ENCODE peak calls at places on chromosomes 4 and X, in five cellular contexts. One of them, this sample, is unnamed.
A peak's percentile ranks its signal among the peaks of the same experiment; 100 is the strongest.

GRCh38 chrX:54427837-54428424 is 12.3 kb upstream of the TSR2 start:
- DNase-seq in thoracic aorta: no peak
- DNase-seq in left lung: no peak
- DNase-seq in aorta: no peak
- DNase-seq in neuronal stem cell: no peak
- DNase-seq in this sample: no peak

GRCh38 chr4:55475394-55476243 is 71.1 kb downstream of the CLOCK start:
- DNase-seq in thoracic aorta: no peak
- DNase-seq in left lung: no peak
- DNase-seq in aorta: no peak
- DNase-seq in neuronal stem cell: no peak
- DNase-seq in this sample: no peak

GRCh38 chrX:119669424-119670037 is 23.4 kb downstream of the SEPTIN6 start:
- DNase-seq in thoracic aorta: no peak
- DNase-seq in left lung: no peak
- DNase-seq in aorta: no peak
- DNase-seq in neuronal stem cell: no peak
- DNase-seq in this sample: peak; percentile 80

GRCh38 chr4:113288691-113289090 is 239.2 kb downstream of the ANK2 start:
- DNase-seq in thoracic aorta: no peak
- DNase-seq in left lung: no peak
- DNase-seq in aorta: no peak
- DNase-seq in neuronal stem cell: no peak
- DNase-seq in this sample: no peak

GRCh38 chrX:108268434-108269080 is 169.7 kb downstream of the COL4A6 start:
- DNase-seq in thoracic aorta: no peak
- DNase-seq in left lung: no peak
- DNase-seq in aorta: no peak
- DNase-seq in neuronal stem cell: no peak
- DNase-seq in this sample: no peak

GRCh38 chr4:182862921-182863320 is 54.3 kb downstream of the DCTD start:
- DNase-seq in thoracic aorta: no peak
- DNase-seq in left lung: peak; percentile 84
- DNase-seq in aorta: peak; percentile 47
- DNase-seq in neuronal stem cell: no peak
- DNase-seq in this sample: no peak

GRCh38 chr4:137946423-137946822 is 295.7 kb downstream of the SLC7A11 start:
- DNase-seq in thoracic aorta: no peak
- DNase-seq in left lung: no peak
- DNase-seq in aorta: no peak
- DNase-seq in neuronal stem cell: no peak
- DNase-seq in this sample: no peak

GRCh38 chr4:139453041-139453370 is 915 bp upstream of the RAB33B start:
- DNase-seq in thoracic aorta: no peak
- DNase-seq in left lung: no peak
- DNase-seq in aorta: no peak
- DNase-seq in neuronal stem cell: no peak
- DNase-seq in this sample: no peak

GRCh38 chr4:171650543-171650942 is 162.7 kb upstream of the GALNTL6 start:
- DNase-seq in thoracic aorta: no peak
- DNase-seq in left lung: no peak
- DNase-seq in aorta: no peak
- DNase-seq in neuronal stem cell: no peak
- DNase-seq in this sample: peak; percentile 31

GRCh38 chrX:110161361-110161686 is 156.6 kb downstream of the AMMECR1 start:
- DNase-seq in thoracic aorta: no peak
- DNase-seq in left lung: no peak
- DNase-seq in aorta: no peak
- DNase-seq in neuronal stem cell: no peak
- DNase-seq in this sample: no peak

GRCh38 chrX:48487362-48487785 is 11.4 kb downstream of the FTSJ1 start:
- DNase-seq in thoracic aorta: no peak
- DNase-seq in left lung: no peak
- DNase-seq in aorta: peak; percentile 35
- DNase-seq in neuronal stem cell: no peak
- DNase-seq in this sample: peak; percentile 47

GRCh38 chr4:88599714-88600113 is 7.4 kb downstream of the HERC3 start:
- DNase-seq in thoracic aorta: no peak
- DNase-seq in left lung: no peak
- DNase-seq in aorta: no peak
- DNase-seq in neuronal stem cell: no peak
- DNase-seq in this sample: peak; percentile 60

GRCh38 chrX:3548743-3549441 is 164.6 kb downstream of the PRKX start:
- DNase-seq in thoracic aorta: no peak
- DNase-seq in left lung: no peak
- DNase-seq in aorta: no peak
- DNase-seq in neuronal stem cell: peak; percentile 0
- DNase-seq in this sample: peak; percentile 44

GRCh38 chrX:103608305-103608963 is 671 bp downstream of the TCEAL3 start:
- DNase-seq in thoracic aorta: no peak
- DNase-seq in left lung: peak; percentile 59
- DNase-seq in aorta: no peak
- DNase-seq in neuronal stem cell: no peak
- DNase-seq in this sample: no peak

DNA sequence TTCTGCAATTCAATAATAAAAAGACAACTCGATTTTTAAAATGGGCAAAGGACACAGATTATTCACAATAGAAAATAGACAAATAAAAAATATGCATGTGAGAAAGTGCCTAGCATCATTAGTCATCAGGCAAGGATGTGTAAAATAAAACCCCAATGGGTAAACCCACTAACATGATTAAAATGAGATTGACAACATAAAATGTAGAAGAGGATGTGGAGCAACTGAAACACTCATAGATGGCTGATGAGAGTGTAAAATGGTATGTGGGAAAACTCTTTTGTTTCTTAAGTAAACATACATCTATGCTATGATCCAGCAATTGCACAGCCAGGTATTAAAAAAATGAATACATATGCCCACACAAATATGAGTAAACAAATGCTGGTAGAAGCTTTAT is 177.6 kb downstream of the IQCM start:
- DNase-seq in thoracic aorta: no peak
- DNase-seq in left lung: no peak
- DNase-seq in aorta: no peak
- DNase-seq in neuronal stem cell: no peak
- DNase-seq in this sample: no peak
- H3K27ac ChIP-seq in thoracic aorta: no peak overlapping the region
- H3K27ac ChIP-seq in left lung: no peak overlapping the region
- H3K27ac ChIP-seq in aorta: no peak overlapping the region
- H3K27ac ChIP-seq in neuronal stem cell: no peak overlapping the region
- H3K27ac ChIP-seq in this sample: no peak overlapping the region

DNA sequence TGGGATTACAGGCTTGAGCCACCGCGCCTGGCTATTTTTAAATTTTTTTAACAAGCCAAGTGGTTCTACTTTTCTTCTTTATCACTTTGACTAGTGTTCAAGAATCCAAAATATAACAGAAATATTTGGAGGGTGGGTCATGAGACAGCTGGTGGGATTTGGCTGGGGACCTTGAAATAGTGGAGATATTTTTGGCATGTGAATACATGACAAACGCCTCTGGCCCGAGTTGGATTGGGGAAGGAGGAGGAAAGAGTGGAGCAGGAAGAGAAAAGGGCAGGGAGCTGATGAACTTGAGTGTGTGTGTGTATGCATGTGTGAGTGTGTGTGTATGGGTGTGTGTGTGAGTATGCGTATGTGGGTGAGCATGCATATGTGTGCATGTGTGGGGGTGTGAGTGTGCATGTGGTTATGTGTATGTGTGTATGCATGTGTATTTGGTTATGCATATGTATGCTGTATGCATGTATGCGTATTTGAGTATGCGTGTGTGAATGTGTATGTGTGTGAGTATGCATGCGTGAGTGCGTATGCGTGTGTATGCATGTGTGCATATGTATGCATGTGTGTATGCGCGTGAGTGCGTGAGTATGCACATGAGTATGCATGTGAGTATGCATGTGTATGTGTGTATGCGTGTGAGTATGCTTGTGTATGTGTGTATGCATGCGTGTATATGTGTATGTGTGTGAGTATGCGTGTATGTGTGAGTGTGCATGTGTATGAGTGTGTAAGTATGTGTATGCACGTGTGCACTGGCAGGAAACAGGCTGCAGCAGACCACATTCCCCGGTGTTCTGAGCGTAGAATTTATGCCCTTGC is 49.6 kb downstream of the JADE1 start:
- DNase-seq in thoracic aorta: no peak
- DNase-seq in left lung: no peak
- DNase-seq in aorta: no peak
- DNase-seq in neuronal stem cell: no peak
- DNase-seq in this sample: no peak
- H3K36me3 ChIP-seq in thoracic aorta: peaks cover 54% of the 10 kb centered on the region
- H3K36me3 ChIP-seq in left lung: peaks cover 73% of the 10 kb centered on the region
- H3K36me3 ChIP-seq in aorta: no peaks in the 10 kb centered on the region
- H3K36me3 ChIP-seq in neuronal stem cell: peaks cover 51% of the 10 kb centered on the region
- H3K36me3 ChIP-seq in this sample: peaks cover 67% of the 10 kb centered on the region

DNA sequence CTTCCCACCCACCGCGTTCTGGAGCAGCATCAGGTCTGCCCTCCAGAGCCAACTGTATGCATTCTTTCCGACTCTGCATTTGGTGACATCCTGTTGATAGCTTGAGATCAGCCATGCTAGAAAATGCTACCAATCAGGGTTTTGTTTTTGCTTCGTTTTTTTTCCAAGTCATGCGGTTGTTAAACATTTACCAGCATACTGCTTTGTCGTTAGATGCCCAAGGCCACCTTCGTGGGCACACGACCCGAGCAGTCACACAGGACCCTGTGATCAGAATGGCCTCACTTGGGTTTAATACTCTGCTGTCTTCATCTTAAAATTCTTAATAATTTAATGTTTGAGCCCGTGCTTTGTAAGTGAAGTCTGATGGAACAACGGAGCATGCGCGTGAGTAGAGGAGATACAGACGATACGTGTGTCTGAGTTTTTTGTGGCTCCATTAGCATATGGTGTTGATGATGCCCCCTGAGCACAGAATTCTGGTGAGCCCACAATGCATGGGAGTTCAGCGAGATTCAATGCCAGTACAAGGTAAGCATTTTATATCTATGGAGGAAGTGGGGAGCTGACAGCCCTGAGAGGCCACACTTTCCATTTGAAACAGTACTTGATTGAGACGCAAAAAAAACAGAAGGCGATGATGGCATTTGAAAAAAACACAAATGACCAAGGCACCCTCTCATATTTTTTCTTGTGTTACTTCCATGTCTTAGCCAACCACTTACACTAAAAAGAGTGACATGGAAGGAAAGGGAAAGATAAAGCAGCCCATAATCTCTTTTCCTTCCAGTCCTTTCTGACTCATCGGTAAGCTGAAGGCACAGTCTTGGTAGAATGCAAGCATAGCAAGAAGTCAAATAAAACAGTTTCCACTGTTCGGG is 323.6 kb downstream of the BCOR start:
- DNase-seq in thoracic aorta: no peak
- DNase-seq in left lung: no peak
- DNase-seq in aorta: no peak
- DNase-seq in neuronal stem cell: no peak
- DNase-seq in this sample: no peak
- H3K4me1 ChIP-seq in thoracic aorta: no peaks in the 10 kb centered on the region
- H3K4me1 ChIP-seq in left lung: no peaks in the 10 kb centered on the region
- H3K4me1 ChIP-seq in aorta: no peaks in the 10 kb centered on the region
- H3K4me1 ChIP-seq in neuronal stem cell: peaks cover 10% of the 10 kb centered on the region
- H3K4me1 ChIP-seq in this sample: peaks cover 14% of the 10 kb centered on the region

DNA sequence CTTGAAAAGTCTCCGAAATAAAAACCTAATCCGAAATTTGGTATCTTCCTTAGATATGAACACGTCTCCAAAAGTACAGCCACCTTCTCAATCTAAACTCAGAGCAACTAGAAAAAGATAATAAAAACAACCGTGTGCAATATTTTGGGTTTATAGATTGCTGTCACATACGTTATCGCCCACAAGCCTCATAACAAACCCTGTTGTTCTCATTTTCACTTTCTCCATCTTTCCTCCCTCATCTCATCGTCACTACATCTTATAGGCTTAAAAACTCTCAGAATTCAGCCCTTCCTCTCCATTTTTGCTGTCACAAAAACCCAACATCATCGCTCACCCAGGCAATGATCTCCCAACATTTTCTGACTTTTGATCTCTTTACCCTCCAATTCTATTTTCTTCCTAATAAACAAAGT is 448 bp upstream of the SCFD2 start:
- DNase-seq in thoracic aorta: no peak
- DNase-seq in left lung: no peak
- DNase-seq in aorta: no peak
- DNase-seq in neuronal stem cell: no peak
- DNase-seq in this sample: no peak
- H3K27ac ChIP-seq in thoracic aorta: peak overlapping the region; percentile 44
- H3K27ac ChIP-seq in left lung: peak overlapping the region; percentile 75
- H3K27ac ChIP-seq in aorta: no peak overlapping the region
- H3K27ac ChIP-seq in neuronal stem cell: no peak overlapping the region
- H3K27ac ChIP-seq in this sample: no peak overlapping the region

GRCh38 chr4:2698504-2698903 is 57.6 kb downstream of the TNIP2 start:
- DNase-seq in thoracic aorta: no peak
- DNase-seq in left lung: no peak
- DNase-seq in aorta: peak; percentile 24
- DNase-seq in neuronal stem cell: no peak
- DNase-seq in this sample: no peak
- H3K36me3 ChIP-seq in thoracic aorta: peaks cover 73% of the 10 kb centered on the region
- H3K36me3 ChIP-seq in left lung: peaks cover 100% of the 10 kb centered on the region
- H3K36me3 ChIP-seq in aorta: peaks cover 4% of the 10 kb centered on the region
- H3K36me3 ChIP-seq in neuronal stem cell: peaks cover 61% of the 10 kb centered on the region
- H3K36me3 ChIP-seq in this sample: peaks cover 74% of the 10 kb centered on the region

GRCh38 chr4:74969507-74970474 is 36.9 kb downstream of the PARM1 start:
- DNase-seq in thoracic aorta: no peak
- DNase-seq in left lung: no peak
- DNase-seq in aorta: no peak
- DNase-seq in neuronal stem cell: no peak
- DNase-seq in this sample: peak; percentile 26

GRCh38 chr4:74970577-74970976 is 37.7 kb downstream of the PARM1 start:
- DNase-seq in thoracic aorta: no peak
- DNase-seq in left lung: no peak
- DNase-seq in aorta: no peak
- DNase-seq in neuronal stem cell: no peak
- DNase-seq in this sample: no peak

GRCh38 chr4:74967324-74967723 is 34.4 kb downstream of the PARM1 start:
- DNase-seq in thoracic aorta: no peak
- DNase-seq in left lung: no peak
- DNase-seq in aorta: no peak
- DNase-seq in neuronal stem cell: no peak
- DNase-seq in this sample: no peak

GRCh38 chr4:74964311-74964710 is 31.4 kb downstream of the PARM1 start:
- DNase-seq in thoracic aorta: no peak
- DNase-seq in left lung: no peak
- DNase-seq in aorta: no peak
- DNase-seq in neuronal stem cell: no peak
- DNase-seq in this sample: no peak

GRCh38 chr4:74968456-74969164 is 35.7 kb downstream of the PARM1 start:
- DNase-seq in thoracic aorta: no peak
- DNase-seq in left lung: no peak
- DNase-seq in aorta: no peak
- DNase-seq in neuronal stem cell: no peak
- DNase-seq in this sample: no peak
- H3K4me1 ChIP-seq in thoracic aorta: peaks cover 24% of the 10 kb centered on the region
- H3K4me1 ChIP-seq in left lung: peaks cover 3% of the 10 kb centered on the region
- H3K4me1 ChIP-seq in aorta: peaks cover 19% of the 10 kb centered on the region
- H3K4me1 ChIP-seq in neuronal stem cell: no peaks in the 10 kb centered on the region
- H3K4me1 ChIP-seq in this sample: peaks cover 3% of the 10 kb centered on the region

GRCh38 chrX:5780821-5781220 is 447.8 kb downstream of the NLGN4X start:
- DNase-seq in thoracic aorta: no peak
- DNase-seq in left lung: no peak
- DNase-seq in aorta: no peak
- DNase-seq in neuronal stem cell: no peak
- DNase-seq in this sample: no peak

GRCh38 chrX:5775985-5776384 is 452.7 kb downstream of the NLGN4X start:
- DNase-seq in thoracic aorta: no peak
- DNase-seq in left lung: no peak
- DNase-seq in aorta: no peak
- DNase-seq in neuronal stem cell: no peak
- DNase-seq in this sample: no peak
- H3K27ac ChIP-seq in thoracic aorta: no peak overlapping the region
- H3K27ac ChIP-seq in left lung: no peak overlapping the region
- H3K27ac ChIP-seq in aorta: no peak overlapping the region
- H3K27ac ChIP-seq in neuronal stem cell: no peak overlapping the region
- H3K27ac ChIP-seq in this sample: no peak overlapping the region

GRCh38 chr4:81457345-81457744 is 14.4 kb downstream of the RASGEF1B start:
- DNase-seq in thoracic aorta: no peak
- DNase-seq in left lung: no peak
- DNase-seq in aorta: no peak
- DNase-seq in neuronal stem cell: no peak
- DNase-seq in this sample: no peak
- H3K36me3 ChIP-seq in thoracic aorta: no peaks in the 10 kb centered on the region
- H3K36me3 ChIP-seq in left lung: peaks cover 58% of the 10 kb centered on the region
- H3K36me3 ChIP-seq in aorta: no peaks in the 10 kb centered on the region
- H3K36me3 ChIP-seq in neuronal stem cell: peaks cover 4% of the 10 kb centered on the region
- H3K36me3 ChIP-seq in this sample: no peaks in the 10 kb centered on the region

This sample was measured in SJCRH30.